ENCODE peak calls at places on chromosomes 7 and 10, in six cellular contexts. C is bronchial epithelial cell; B is BJ; Y is AG10803; Z is uterus; A is activated CD8-positive, alpha-beta T cell treated with anti-CD3 and anti-CD28 coated beads for 36 hours. X is an unnamed sample.

GRCh38 chr7:23334482-23335056 is 35.4 kb downstream of the MALSU1 start:
- DNase-seq in C (peak; percentile 100), Z (no peak), Y (peak; percentile 94), A (no peak), B (peak; percentile 92), X (no peak)

GRCh38 chr7:1240296-1240820 is 7.7 kb downstream of the UNCX start:
- DNase-seq in C (no peak), A (no peak), Z (no peak), B (no peak), Y (no peak), X (no peak)

GRCh38 chr10:104274762-104275721 is 6.1 kb downstream of the GSTO2 start:
- DNase-seq in B (no peak), C (peak; percentile 58), A (peak; percentile 59), Z (no peak), Y (peak; percentile 23), X (peak; percentile 73)

GRCh38 chr7:130141161-130141857 is 63.9 kb downstream of the TMEM209 start:
- DNase-seq in A (peak; percentile 64), B (no peak), C (peak; percentile 32), Z (peak; percentile 84), Y (peak; percentile 67), X (peak; percentile 52)

GRCh38 chr10:4790045-4790444 is 36.0 kb upstream of the AKR1E2 start:
- DNase-seq in B (no peak), C (no peak), A (no peak), Z (no peak), Y (no peak), X (no peak)

GRCh38 chr10:99522511-99523250 is 10.1 kb upstream of the NKX2-3 start:
- DNase-seq in Y (no peak), B (no peak), C (no peak), A (no peak), Z (no peak), X (no peak)

GRCh38 chr10:131575877-131576276 is 264.4 kb upstream of the TCERG1L start:
- DNase-seq in A (no peak), B (no peak), Y (no peak), Z (no peak), C (no peak), X (no peak)

GRCh38 chr7:135771961-135772638 is 23.5 kb upstream of the FAM180A start:
- DNase-seq in A (no peak), B (no peak), C (peak; percentile 41), Y (peak; percentile 77), Z (no peak), X (no peak)

GRCh38 chr7:30921951-30922401 is 10.3 kb downstream of the AQP1 start:
- DNase-seq in Y (no peak), A (no peak), Z (peak; percentile 12), B (no peak), C (no peak), X (no peak)

GRCh38 chr10:13891542-13892431 is 305.0 kb downstream of the PRPF18 start:
- DNase-seq in B (no peak), Z (no peak), Y (peak; percentile 23), A (no peak), C (no peak), X (peak; percentile 36)

GRCh38 chr10:22250897-22251605 is 33.2 kb upstream of the EBLN1 start:
- DNase-seq in B (no peak), Z (no peak), Y (no peak), C (peak; percentile 12), A (no peak), X (no peak)

GRCh38 chr7:81499262-81500116 is 270.4 kb downstream of the HGF start:
- DNase-seq in B (peak; percentile 60), Y (peak; percentile 80), A (no peak), Z (no peak), C (peak; percentile 77), X (peak; percentile 21)

GRCh38 chr10:93993782-93994668 is at the start of gene PLCE1:
- DNase-seq in A (peak; percentile 3), Y (peak; percentile 43), Z (peak; percentile 40), B (no peak), C (no peak), X (peak; percentile 60)

GRCh38 chr7:2034291-2035201 is 198.2 kb downstream of the MAD1L1 start:
- DNase-seq in C (no peak), Y (no peak), A (no peak), Z (no peak), B (no peak), X (no peak)

GRCh38 chr10:79243211-79244067 is 103.8 kb upstream of the PPIF start:
- DNase-seq in A (peak; percentile 85), Y (no peak), C (no peak), Z (no peak), B (no peak), X (peak; percentile 80)

GRCh38 chr10:58350023-58350422 is 15.2 kb downstream of the UBE2D1 start:
- DNase-seq in C (no peak), B (no peak), Y (no peak), A (no peak), Z (no peak), X (no peak)

GRCh38 chr10:107409517-107409916 is 245.0 kb upstream of the SORCS1 start:
- DNase-seq in B (no peak), C (peak; percentile 46), Z (no peak), Y (peak; percentile 24), A (no peak), X (no peak)

GRCh38 chr10:23459323-23459939 is 20.6 kb downstream of the OTUD1 start:
- DNase-seq in Z (no peak), C (no peak), B (no peak), Y (no peak), A (no peak), X (no peak)

GRCh38 chr10:31320179-31320597 is 1.2 kb downstream of the ZEB1 start:
- DNase-seq in Z (peak; percentile 57), B (no peak), C (no peak), Y (no peak), A (peak; percentile 66), X (peak; percentile 45)

GRCh38 chr10:69222157-69223027 is 2.3 kb downstream of the HKDC1 start:
- DNase-seq in C (peak; percentile 94), Y (peak; percentile 66), A (peak; percentile 92), B (no peak), Z (no peak), X (peak; percentile 89)
- TF ChIP-seq CTCF in C (peak; percentile 70), Y (peak; percentile 74), A (peak; percentile 87), B (peak; percentile 77), Z (no peak), X (peak; percentile 57)

GRCh38 chr7:54860003-54860775 is 101.2 kb upstream of the SEC61G start:
- DNase-seq in B (no peak), C (peak; percentile 59), Y (no peak), A (no peak), Z (no peak), X (no peak)

GRCh38 chr7:54858008-54858692 is 99.1 kb upstream of the SEC61G start:
- DNase-seq in C (peak; percentile 96), B (no peak), A (no peak), Z (no peak), Y (no peak), X (no peak)

GRCh38 chr7:54859545-54859944 is 100.5 kb upstream of the SEC61G start:
- DNase-seq in Z (no peak), A (no peak), B (no peak), C (no peak), Y (no peak), X (no peak)

GRCh38 chr7:54859066-54859465 is 100.1 kb upstream of the SEC61G start:
- DNase-seq in A (no peak), C (peak; percentile 64), Y (no peak), B (no peak), Z (no peak), X (no peak)

GRCh38 chr7:54860843-54861242 is 101.8 kb upstream of the SEC61G start:
- DNase-seq in Z (no peak), A (no peak), Y (no peak), C (no peak), B (no peak), X (no peak)
- TF ChIP-seq CTCF in Z (no peak), A (no peak), Y (no peak), C (no peak), B (no peak), X (no peak)

GRCh38 chr7:155360495-155361362 is 63.1 kb downstream of the INSIG1 start:
- DNase-seq in A (no peak), Y (no peak), B (no peak), C (no peak), Z (no peak), X (no peak)

GRCh38 chr7:155358948-155359712 is 61.5 kb downstream of the INSIG1 start:
- DNase-seq in C (no peak), B (no peak), A (no peak), Y (no peak), Z (no peak), X (no peak)

GRCh38 chr7:155357573-155358041 is 59.9 kb downstream of the INSIG1 start:
- DNase-seq in Z (no peak), A (no peak), B (no peak), C (peak; percentile 10), Y (peak; percentile 68), X (no peak)

GRCh38 chr7:155356323-155357105 is 58.8 kb downstream of the INSIG1 start:
- DNase-seq in Y (no peak), A (no peak), C (peak; percentile 20), B (no peak), Z (no peak), X (no peak)

GRCh38 chr7:155358066-155358947 is 60.6 kb downstream of the INSIG1 start:
- DNase-seq in C (no peak), A (no peak), B (no peak), Z (no peak), Y (no peak), X (no peak)
- TF ChIP-seq CTCF in C (no peak), A (no peak), B (no peak), Z (no peak), Y (no peak), X (no peak)

DNA sequence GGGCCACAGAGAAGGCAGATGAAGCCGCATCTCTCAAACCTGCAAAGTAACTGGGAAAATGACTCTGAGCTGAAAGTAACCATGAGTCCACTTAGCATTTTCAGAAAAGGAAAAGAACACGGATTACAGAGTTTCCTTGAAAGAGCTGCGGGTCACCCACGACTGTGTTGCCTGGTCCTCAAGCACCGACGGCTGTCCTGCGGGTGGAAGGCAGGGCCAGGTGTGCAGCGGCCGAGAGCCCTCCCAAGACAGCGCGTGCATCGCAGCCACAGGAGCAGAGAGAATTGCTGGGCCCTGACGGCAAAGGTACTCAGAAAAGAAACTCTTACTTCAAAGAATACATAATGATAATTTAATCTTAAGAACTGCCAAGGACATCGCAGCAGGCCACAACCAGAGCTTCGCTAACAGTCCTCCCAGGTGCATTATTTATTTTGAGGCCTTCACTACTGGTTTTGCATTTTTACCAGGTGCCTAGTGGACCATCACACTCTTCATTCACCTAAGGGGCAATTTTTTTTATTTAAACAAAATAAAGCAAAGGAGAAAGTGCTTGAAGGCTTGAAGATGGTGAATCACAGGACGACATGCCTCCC is 153.4 kb downstream of the ZMYND11 start:
- DNase-seq in Y (no peak), A (no peak), B (no peak), Z (no peak), C (no peak), X (no peak)
- TF ChIP-seq CTCF in Y (no peak), A (no peak), B (no peak), Z (no peak), C (no peak), X (no peak)